ENCODE peak calls at places on chromosomes 6 and 20, in ten cellular contexts. T is heart left ventricle; O is AG09309; Q is cardiac muscle cell; K is fibroblast of lung; H is progenitor cell of endocrine pancreas; R is BJ; A is CD4-positive, alpha-beta T cell; D is neural crest cell; U is endothelial cell. J is an unnamed sample.
A peak's percentile ranks its signal among the peaks of the same experiment; 100 is the strongest.

GRCh38 chr6:158819213-158819976 is at the start of gene EZR:
- DNase-seq in O (no peak), H (peak; percentile 64), T (peak; percentile 86), A (peak; percentile 80), Q (peak; percentile 88), D (peak; percentile 50), U (peak; percentile 73), R (no peak), K (peak; percentile 59), J (no peak)

GRCh38 chr20:52348434-52348833 is 156.9 kb upstream of the ZFP64 start:
- DNase-seq in D (no peak), A (no peak), R (no peak), Q (no peak), U (no peak), K (no peak), O (no peak), T (no peak), H (no peak), J (no peak)

GRCh38 chr6:86586195-86586594 is 351.1 kb upstream of the HTR1E start:
- DNase-seq in O (no peak), A (no peak), T (no peak), R (no peak), U (no peak), D (no peak), Q (no peak), K (no peak), H (no peak), J (no peak)

GRCh38 chr6:123636771-123637170 is at the start of gene TRDN:
- DNase-seq in U (no peak), K (no peak), A (no peak), D (no peak), R (no peak), O (no peak), H (no peak), Q (peak; percentile 81), T (peak; percentile 45), J (no peak)

GRCh38 chr20:57480444-57481152 is 44.3 kb downstream of the CTCFL start:
- DNase-seq in K (no peak), A (peak; percentile 36), U (no peak), Q (peak; percentile 62), H (no peak), O (no peak), D (no peak), T (no peak), R (no peak), J (no peak)

GRCh38 chr20:36147707-36148106 is 6.8 kb upstream of the EPB41L1 start:
- DNase-seq in H (no peak), Q (no peak), U (no peak), T (no peak), O (peak; percentile 84), A (no peak), R (peak; percentile 52), D (no peak), K (peak; percentile 80), J (no peak)

GRCh38 chr6:155418017-155418749 is 37.5 kb downstream of the NOX3 start:
- DNase-seq in H (no peak), O (peak; percentile 67), K (peak; percentile 51), R (no peak), A (peak; percentile 44), T (no peak), U (no peak), D (no peak), Q (no peak), J (no peak)

GRCh38 chr20:61756446-61756845 is 309.2 kb downstream of the TAF4 start:
- DNase-seq in T (no peak), H (no peak), U (no peak), K (no peak), A (no peak), R (no peak), Q (no peak), D (no peak), O (no peak), J (peak; percentile 15)

GRCh38 chr20:25016471-25016870 is 23.9 kb upstream of the APMAP start:
- DNase-seq in H (no peak), R (no peak), T (peak; percentile 24), O (no peak), Q (no peak), U (no peak), D (no peak), K (no peak), A (no peak), J (peak; percentile 69)

GRCh38 chr20:64039293-64040160 is 3.5 kb downstream of the C20orf204 start:
- DNase-seq in T (no peak), U (peak; percentile 22), O (no peak), H (no peak), D (no peak), Q (no peak), R (no peak), A (no peak), K (no peak), J (no peak)
- TF ChIP-seq CTCF in T (no peak), U (no peak), O (no peak), H (no peak), D (no peak), Q (no peak), R (no peak), A (no peak), K (no peak), J (peak; percentile 26)

DNA sequence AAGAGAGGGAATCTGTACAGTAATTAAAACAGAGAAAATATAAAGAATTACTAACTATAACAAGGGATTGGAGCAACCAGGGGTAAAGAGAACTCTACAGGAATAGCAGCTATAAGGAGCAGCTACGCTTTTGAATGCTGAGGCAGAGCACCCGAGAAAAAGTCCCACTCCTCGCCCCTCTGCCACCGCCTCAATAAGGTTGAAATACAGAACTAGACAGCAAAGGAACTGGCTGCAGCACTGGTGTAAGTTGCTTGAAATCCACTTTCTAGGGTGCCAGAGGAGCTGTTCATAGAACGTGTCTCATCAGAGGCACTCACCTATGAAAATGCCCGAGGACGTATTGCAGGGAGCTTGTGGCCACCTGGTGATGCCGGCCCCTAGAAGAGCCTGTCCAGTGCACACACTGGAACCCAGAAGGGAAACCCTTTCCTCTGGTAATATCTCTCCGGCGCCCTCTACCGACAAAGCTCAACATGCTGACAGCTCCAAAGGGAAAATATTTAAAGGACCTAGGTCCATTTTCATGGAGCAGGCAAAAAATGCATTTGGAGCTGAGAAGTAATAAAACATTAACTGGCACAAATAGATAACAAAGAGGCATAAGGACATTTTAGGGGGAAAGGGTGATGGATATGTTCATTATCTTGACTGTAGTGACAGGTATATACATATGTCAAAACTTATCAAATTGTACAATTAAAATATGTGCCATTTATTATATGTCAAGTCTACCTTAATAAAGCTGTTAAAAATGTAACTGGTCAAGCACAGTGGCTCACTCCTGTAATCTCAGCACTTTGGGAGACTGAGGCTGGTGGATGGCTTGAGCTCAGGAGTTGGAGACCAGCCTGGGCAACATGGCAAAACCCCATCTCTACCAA is 137.4 kb upstream of the HDAC2 start:
- DNase-seq in R (peak; percentile 12), H (peak; percentile 39), O (peak; percentile 31), U (peak; percentile 83), A (no peak), Q (peak; percentile 81), K (peak; percentile 75), D (peak; percentile 79), T (peak; percentile 54), J (no peak)
- TF ChIP-seq CTCF in R (peak; percentile 89), H (peak; percentile 69), O (peak; percentile 85), U (peak; percentile 71), A (no peak), Q (peak; percentile 82), K (peak; percentile 85), D (peak; percentile 69), T (peak; percentile 70), J (peak; percentile 86)

GRCh38 chr6:111447051-111447450 is 36.0 kb downstream of the REV3L start:
- DNase-seq in K (peak; percentile 39), H (no peak), U (no peak), D (no peak), O (peak; percentile 16), Q (no peak), A (no peak), R (no peak), T (no peak), J (no peak)

GRCh38 chr6:111441678-111442243 is 41.3 kb downstream of the REV3L start:
- DNase-seq in D (no peak), O (no peak), T (no peak), R (no peak), K (no peak), Q (no peak), A (no peak), U (no peak), H (no peak), J (no peak)

GRCh38 chr6:111449129-111449528 is 33.9 kb downstream of the REV3L start:
- DNase-seq in Q (no peak), K (no peak), O (no peak), A (no peak), T (no peak), D (no peak), H (no peak), R (no peak), U (no peak), J (no peak)

GRCh38 chr6:111444794-111445193 is 38.2 kb downstream of the REV3L start:
- DNase-seq in H (no peak), U (no peak), A (no peak), O (no peak), Q (no peak), T (no peak), D (no peak), R (no peak), K (no peak), J (no peak)

GRCh38 chr6:111445786-111446395 is 37.1 kb downstream of the REV3L start:
- DNase-seq in K (no peak), O (no peak), A (no peak), T (no peak), D (no peak), Q (no peak), U (no peak), H (no peak), R (no peak), J (no peak)
- TF ChIP-seq CTCF in K (no peak), O (no peak), A (no peak), T (no peak), D (no peak), Q (no peak), U (no peak), H (no peak), R (no peak), J (no peak)

GRCh38 chr6:89281779-89282246 is 33.3 kb downstream of the GABRR2 start:
- DNase-seq in D (peak; percentile 25), A (no peak), H (no peak), T (no peak), R (no peak), K (peak; percentile 45), U (peak; percentile 45), Q (peak; percentile 61), O (no peak), J (no peak)
- TF ChIP-seq CTCF in D (peak; percentile 54), A (peak; percentile 12), H (peak; percentile 52), T (peak; percentile 22), R (peak; percentile 50), K (peak; percentile 30), U (peak; percentile 57), Q (peak; percentile 57), O (peak; percentile 49), J (peak; percentile 64)

J was measured in chondrocyte.